ENCODE peak calls at places on chromosomes 16 and 17, in six cellular contexts. L is aorta, U is mesendoderm, C is ovary, M is neuronal stem cell, T is fibroblast of lung. J is an unnamed sample. For H3K27me3, the result is how much of the 10 kb centered on the place peaks cover.

GRCh38 chr16:20026673-20027072 is 47.0 kb downstream of the GPR139 start:
- DNase-seq in L (no peak), U (no peak), C (no peak), M (no peak), T (no peak), J (no peak)

GRCh38 chr16:26643519-26643918 is 423.2 kb upstream of the C16orf82 start:
- DNase-seq in L (no peak), U (no peak), C (no peak), M (no peak), T (no peak), J (no peak)

GRCh38 chr16:67339453-67339852 is 12.8 kb downstream of the LRRC36 start:
- DNase-seq in L (no peak), U (no peak), C (no peak), M (no peak), T (peak), J (no peak)

GRCh38 chr16:56600398-56600999 is 7.9 kb upstream of the MT2A start:
- DNase-seq in L (no peak), U (peak), C (no peak), M (no peak), T (peak), J (peak)

GRCh38 chr16:63302841-63303240 is 1266.6 kb upstream of the CDH8 start:
- DNase-seq in L (no peak), U (peak), C (no peak), M (no peak), T (no peak), J (no peak)

GRCh38 chr16:48901712-48902374 is 291.9 kb upstream of the N4BP1 start:
- DNase-seq in L (no peak), U (peak), C (no peak), M (no peak), T (no peak), J (no peak)

GRCh38 chr16:84031556-84031955 is 11.0 kb downstream of the SLC38A8 start:
- DNase-seq in L (no peak), U (no peak), C (no peak), M (no peak), T (no peak), J (no peak)

GRCh38 chr17:80259642-80260535 is 763 bp upstream of the RNF213 start:
- DNase-seq in L (peak), U (peak), C (peak), M (peak), T (peak), J (peak)

GRCh38 chr16:2163211-2163881 is 7.8 kb downstream of the TRAF7 start:
- DNase-seq in L (no peak), U (no peak), C (no peak), M (no peak), T (peak), J (no peak)

GRCh38 chr17:64259436-64259835 is 3.6 kb downstream of the TEX2 start:
- DNase-seq in L (no peak), U (no peak), C (no peak), M (no peak), T (no peak), J (no peak)

GRCh38 chr17:66725956-66726355 is 109.0 kb upstream of the CACNG5 start:
- DNase-seq in L (no peak), U (no peak), C (no peak), M (no peak), T (no peak), J (no peak)

GRCh38 chr17:78933959-78934568 is 8.9 kb upstream of the TIMP2 start:
- DNase-seq in L (peak), U (peak), C (peak), M (peak), T (peak), J (no peak)
- H3K4me3 ChIP-seq in L (no peak), U (no peak), C (peak), M (no peak), T (peak), J (no peak)

GRCh38 chr16:86625821-86626220 is 47.5 kb downstream of the FOXL1 start:
- DNase-seq in L (peak), U (no peak), C (no peak), M (no peak), T (peak), J (no peak)

GRCh38 chr16:86620184-86620583 is 41.8 kb downstream of the FOXL1 start:
- DNase-seq in L (peak), U (no peak), C (no peak), M (no peak), T (no peak), J (no peak)

GRCh38 chr16:86621966-86622365 is 43.6 kb downstream of the FOXL1 start:
- DNase-seq in L (peak), U (no peak), C (no peak), M (no peak), T (no peak), J (no peak)

GRCh38 chr16:86625029-86625428 is 46.7 kb downstream of the FOXL1 start:
- DNase-seq in L (peak), U (no peak), C (no peak), M (no peak), T (no peak), J (no peak)

GRCh38 chr16:86622700-86623615 is 44.6 kb downstream of the FOXL1 start:
- DNase-seq in L (peak), U (no peak), C (no peak), M (no peak), T (no peak), J (no peak)
- H3K27me3 ChIP-seq in L (under half), U (under half), C (under half), M (under half), T (under half), J (under half)

GRCh38 chr17:82440991-82441627 is 9.4 kb downstream of the CYBC1 start:
- DNase-seq in L (peak), U (no peak), C (no peak), M (no peak), T (no peak), J (no peak)
- H3K4me3 ChIP-seq in L (no peak), U (no peak), C (no peak), M (no peak), T (no peak), J (no peak)

GRCh38 chr17:40340880-40341807 is 23.4 kb downstream of the GJD3 start:
- DNase-seq in L (peak), U (peak), C (peak), M (peak), T (peak), J (peak)

GRCh38 chr17:40338058-40338457 is 26.5 kb downstream of the GJD3 start:
- DNase-seq in L (no peak), U (no peak), C (no peak), M (no peak), T (no peak), J (no peak)

GRCh38 chr17:40341808-40342574 is 22.5 kb downstream of the GJD3 start:
- DNase-seq in L (peak), U (peak), C (peak), M (no peak), T (peak), J (peak)

GRCh38 chr17:40339068-40339699 is 25.4 kb downstream of the GJD3 start:
- DNase-seq in L (no peak), U (no peak), C (peak), M (no peak), T (no peak), J (no peak)

GRCh38 chr17:40340327-40340726 is 24.2 kb downstream of the GJD3 start:
- DNase-seq in L (no peak), U (no peak), C (no peak), M (no peak), T (no peak), J (no peak)
- H3K27me3 ChIP-seq in L (under half), U (under half), C (under half), M (under half), T (under half), J (under half)

GRCh38 chr17:81342700-81343070 is 47.6 kb upstream of the SLC38A10 start:
- DNase-seq in L (peak), U (peak), C (no peak), M (no peak), T (peak), J (no peak)
- H3K4me3 ChIP-seq in L (peak), U (peak), C (peak), M (peak), T (peak), J (no peak)